ENCODE peak calls at places on chromosome 11, in ten cellular contexts. J, U, E, H, D, C, Z, O, Q and S are unnamed samples.

GRCh38 chr11:108685419-108686161 is 20.7 kb downstream of the DDX10 start:
- DNase-seq in J (no peak), U (no peak), E (no peak), H (no peak), D (no peak), C (no peak), Z (no peak), O (no peak), Q (no peak), S (no peak)

GRCh38 chr11:122242731-122243130 is 126.7 kb upstream of the BLID start:
- DNase-seq in J (no peak), U (no peak), E (no peak), H (no peak), D (no peak), C (no peak), Z (no peak), O (no peak), Q (no peak), S (no peak)

GRCh38 chr11:75308116-75308515 is 43.3 kb downstream of the ARRB1 start:
- DNase-seq in J (no peak), U (no peak), E (no peak), H (no peak), D (no peak), C (no peak), Z (no peak), O (no peak), Q (no peak), S (no peak)

GRCh38 chr11:8631395-8632110 is 37.5 kb upstream of the STK33 start:
- DNase-seq in J (peak; percentile 92), U (no peak), E (no peak), H (no peak), D (no peak), C (no peak), Z (no peak), O (peak; percentile 76), Q (no peak), S (no peak)

GRCh38 chr11:27861706-27862430 is 161.6 kb upstream of the BDNF start:
- DNase-seq in J (peak; percentile 93), U (no peak), E (no peak), H (no peak), D (no peak), C (no peak), Z (no peak), O (peak; percentile 64), Q (no peak), S (no peak)

GRCh38 chr11:126468102-126468521 is 112.6 kb downstream of the ST3GAL4 start:
- DNase-seq in J (no peak), U (no peak), E (no peak), H (no peak), D (no peak), C (no peak), Z (no peak), O (no peak), Q (no peak), S (no peak)

GRCh38 chr11:66478823-66479740 is 1.2 kb upstream of the DPP3 start:
- DNase-seq in J (peak; percentile 34), U (no peak), E (peak; percentile 61), H (peak; percentile 22), D (peak; percentile 46), C (peak; percentile 56), Z (no peak), O (peak; percentile 42), Q (no peak), S (peak; percentile 16)

GRCh38 chr11:88357323-88358039 is 19.9 kb upstream of the CTSC start:
- DNase-seq in J (peak; percentile 70), U (no peak), E (no peak), H (no peak), D (no peak), C (no peak), Z (no peak), O (peak; percentile 76), Q (no peak), S (no peak)

GRCh38 chr11:123307276-123307675 is 112.2 kb upstream of the CLMP start:
- DNase-seq in J (no peak), U (no peak), E (no peak), H (no peak), D (no peak), C (no peak), Z (no peak), O (no peak), Q (no peak), S (no peak)

GRCh38 chr11:117851852-117852251 is 24.6 kb downstream of the FXYD6 start:
- DNase-seq in J (peak; percentile 19), U (no peak), E (no peak), H (no peak), D (peak; percentile 61), C (no peak), Z (no peak), O (no peak), Q (no peak), S (no peak)

GRCh38 chr11:62169935-62170334 is 20.1 kb upstream of the SCGB1D1 start:
- DNase-seq in J (no peak), U (no peak), E (no peak), H (no peak), D (no peak), C (no peak), Z (no peak), O (no peak), Q (no peak), S (no peak)